ENCODE peak calls at places on chromosomes 12 and 14, in eight cellular contexts. D, W, Z, G, U, N, H and P are unnamed samples.

GRCh38 chr14:74506408-74506807 is 12.8 kb downstream of the ISCA2 start:
- DNase-seq in U (no peak), G (no peak), W (no peak), Z (no peak), N (no peak), D (no peak), H (peak; percentile 67), P (no peak)

GRCh38 chr14:69579476-69579875 is 4.8 kb upstream of the CCDC177 start:
- DNase-seq in H (no peak), U (no peak), Z (no peak), N (no peak), D (no peak), W (no peak), G (no peak), P (no peak)

GRCh38 chr12:77537648-77538047 is 293.0 kb upstream of the NAV3 start:
- DNase-seq in D (no peak), N (no peak), Z (no peak), U (no peak), W (no peak), H (no peak), G (no peak), P (no peak)

GRCh38 chr14:23567186-23568020 is at the start of gene AP1G2:
- DNase-seq in N (peak; percentile 90), W (peak; percentile 92), H (peak; percentile 91), Z (peak; percentile 88), U (peak; percentile 91), D (peak; percentile 91), G (peak; percentile 71), P (peak; percentile 86)

GRCh38 chr12:44246481-44247105 is 410.7 kb downstream of the TMEM117 start:
- DNase-seq in U (no peak), D (no peak), Z (no peak), G (no peak), W (no peak), H (no peak), N (no peak), P (no peak)

GRCh38 chr12:64009321-64010068 is 165.0 kb downstream of the SRGAP1 start:
- DNase-seq in W (no peak), N (no peak), Z (no peak), G (no peak), D (no peak), U (no peak), H (no peak), P (no peak)

GRCh38 chr12:124408822-124409517 is 114.1 kb downstream of the RFLNA start:
- DNase-seq in H (no peak), Z (no peak), G (no peak), W (no peak), D (no peak), U (no peak), N (no peak), P (no peak)

GRCh38 chr12:122517877-122518276 is 8.9 kb downstream of the RSRC2 start:
- DNase-seq in G (no peak), H (no peak), W (no peak), N (no peak), Z (peak; percentile 82), U (no peak), D (no peak), P (no peak)

GRCh38 chr12:131048611-131048990 is 94.9 kb downstream of the ADGRD1 start:
- DNase-seq in H (no peak), G (no peak), D (no peak), Z (no peak), W (no peak), U (no peak), N (no peak), P (no peak)

GRCh38 chr12:119841433-119842210 is 35.5 kb downstream of the CIT start:
- DNase-seq in H (no peak), Z (no peak), N (no peak), U (no peak), G (no peak), W (no peak), D (no peak), P (no peak)

GRCh38 chr12:115440438-115440837 is 756.5 kb upstream of the TBX3 start:
- DNase-seq in G (no peak), H (no peak), U (no peak), N (no peak), W (no peak), Z (peak; percentile 49), D (no peak), P (no peak)